ENCODE peak calls at places on chromosome 15, in ten cellular contexts. O, I, G, C, W, P, R, V, T and M are unnamed samples.

GRCh38 chr15:99051308-99051707 is 43.7 kb upstream of the PGPEP1L start:
- ATAC-seq in I (no peak), T (no peak), W (peak; percentile 31), V (no peak), G (no peak), C (no peak), R (no peak), P (no peak), O (no peak), M (no peak)

GRCh38 chr15:81897011-81897677 is 148.7 kb downstream of the MEX3B start:
- ATAC-seq in O (no peak), P (peak; percentile 41), W (no peak), R (no peak), I (no peak), C (no peak), V (no peak), G (no peak), T (no peak), M (peak; percentile 69)

GRCh38 chr15:74050835-74051234 is 31.5 kb downstream of the GOLGA6A start:
- ATAC-seq in T (peak; percentile 46), O (no peak), R (no peak), G (no peak), V (no peak), C (no peak), W (no peak), I (no peak), P (peak; percentile 7), M (no peak)

GRCh38 chr15:60079210-60079609 is 75.1 kb downstream of the FOXB1 start:
- ATAC-seq in I (no peak), C (no peak), G (peak; percentile 65), P (no peak), R (peak; percentile 87), T (no peak), V (no peak), W (peak; percentile 44), O (no peak), M (no peak)

GRCh38 chr15:59587085-59587826 is 24.3 kb upstream of the GCNT3 start:
- ATAC-seq in R (no peak), T (no peak), G (no peak), W (no peak), P (peak; percentile 49), O (no peak), I (no peak), C (peak; percentile 84), V (no peak), M (no peak)

GRCh38 chr15:78360426-78360825 is 20.3 kb downstream of the CRABP1 start:
- ATAC-seq in R (no peak), P (no peak), V (no peak), O (no peak), I (peak; percentile 97), G (peak; percentile 55), W (no peak), T (no peak), C (no peak), M (no peak)

GRCh38 chr15:89143503-89144162 is 55.4 kb downstream of the ABHD2 start:
- ATAC-seq in O (no peak), W (no peak), G (no peak), I (peak; percentile 27), P (peak; percentile 32), V (peak; percentile 62), T (peak; percentile 66), C (peak; percentile 52), R (no peak), M (peak; percentile 53)

GRCh38 chr15:89136084-89136806 is 48.0 kb downstream of the ABHD2 start:
- ATAC-seq in G (no peak), V (no peak), P (no peak), T (no peak), C (no peak), R (no peak), I (peak; percentile 57), W (peak; percentile 4), O (no peak), M (no peak)

GRCh38 chr15:63915888-63916731 is 82.4 kb upstream of the HERC1 start:
- ATAC-seq in T (no peak), R (peak; percentile 73), P (no peak), V (no peak), G (peak; percentile 90), O (no peak), W (peak; percentile 69), I (peak; percentile 48), C (peak; percentile 16), M (no peak)

GRCh38 chr15:101162701-101163483 is 89.0 kb downstream of the CHSY1 start:
- ATAC-seq in C (no peak), R (no peak), P (no peak), G (no peak), T (peak; percentile 15), O (no peak), I (peak; percentile 96), V (peak; percentile 48), W (no peak), M (peak; percentile 73)

GRCh38 chr15:73737506-73737905 is 15.6 kb downstream of the INSYN1 start:
- ATAC-seq in P (no peak), W (no peak), G (no peak), T (no peak), C (no peak), R (peak; percentile 24), V (no peak), I (no peak), O (no peak), M (no peak)

GRCh38 chr15:68635142-68635541 is 56.3 kb downstream of the CORO2B start:
- ATAC-seq in O (no peak), C (no peak), R (no peak), P (no peak), T (peak; percentile 12), I (peak; percentile 83), V (no peak), W (no peak), G (no peak), M (no peak)

GRCh38 chr15:57440799-57441198 is 64.5 kb downstream of the CGNL1 start:
- ATAC-seq in G (no peak), I (no peak), C (peak; percentile 56), P (peak; percentile 79), O (no peak), R (no peak), V (peak; percentile 69), W (no peak), T (peak; percentile 40), M (no peak)

GRCh38 chr15:46879067-46879770 is 838.1 kb upstream of the SEMA6D start:
- ATAC-seq in G (no peak), P (no peak), W (no peak), O (no peak), R (no peak), I (no peak), V (no peak), T (no peak), C (no peak), M (no peak)

GRCh38 chr15:43104426-43104825 is 1.4 kb downstream of the UBR1 start:
- ATAC-seq in W (no peak), V (no peak), O (no peak), T (no peak), P (peak; percentile 27), G (no peak), C (no peak), I (no peak), R (no peak), M (no peak)
- TF ChIP-seq CTCF in W (no peak), V (no peak), O (no peak), T (no peak), P (no peak), G (no peak), C (no peak), I (no peak), R (no peak), M (no peak)

GRCh38 chr15:70801111-70801510 is 37.8 kb upstream of the UACA start:
- ATAC-seq in O (no peak), R (no peak), T (no peak), I (no peak), P (peak; percentile 4), G (no peak), C (no peak), V (no peak), W (no peak), M (no peak)

GRCh38 chr15:70806992-70807712 is 43.8 kb upstream of the UACA start:
- ATAC-seq in V (peak; percentile 86), R (no peak), G (no peak), P (peak; percentile 65), T (peak; percentile 62), C (no peak), W (no peak), O (no peak), I (no peak), M (peak; percentile 51)

GRCh38 chr15:70799667-70800450 is 36.5 kb upstream of the UACA start:
- ATAC-seq in I (peak; percentile 88), W (peak; percentile 96), T (peak; percentile 84), P (peak; percentile 95), G (no peak), C (peak; percentile 38), V (peak; percentile 95), R (peak; percentile 71), O (no peak), M (peak; percentile 64)

GRCh38 chr15:70797464-70797863 is 34.1 kb upstream of the UACA start:
- ATAC-seq in C (no peak), R (no peak), O (no peak), I (no peak), T (no peak), G (no peak), W (no peak), V (no peak), P (no peak), M (no peak)

DNA sequence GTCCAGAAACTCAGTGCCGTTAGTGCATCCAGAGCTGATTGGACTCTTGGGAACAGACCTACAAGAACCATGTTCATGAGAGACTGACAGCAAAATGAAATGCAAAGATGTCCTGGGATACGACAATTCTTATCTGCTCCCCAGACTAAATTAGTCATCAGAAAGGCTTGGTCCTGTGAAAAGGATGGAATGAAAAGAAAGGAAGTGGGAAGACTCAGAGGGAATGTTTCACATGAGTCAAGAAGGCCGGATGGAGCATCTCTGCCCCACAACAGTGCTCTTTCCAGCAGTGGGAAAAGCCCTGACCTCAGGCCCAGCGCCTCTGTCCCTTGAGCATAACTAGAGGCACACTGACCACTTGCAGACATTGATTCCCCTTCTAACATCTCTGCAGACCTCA is 39.3 kb upstream of the UACA start:
- ATAC-seq in C (no peak), W (no peak), P (no peak), O (no peak), T (no peak), I (no peak), G (no peak), R (peak; percentile 35), V (no peak), M (no peak)
- H3K4me3 ChIP-seq in C (no peak overlapping the region), W (no peak overlapping the region), P (no peak overlapping the region), O (no peak overlapping the region), T (no peak overlapping the region), I (no peak overlapping the region), G (no peak overlapping the region), R (no peak overlapping the region), V (no peak overlapping the region), M (no peak overlapping the region)

DNA sequence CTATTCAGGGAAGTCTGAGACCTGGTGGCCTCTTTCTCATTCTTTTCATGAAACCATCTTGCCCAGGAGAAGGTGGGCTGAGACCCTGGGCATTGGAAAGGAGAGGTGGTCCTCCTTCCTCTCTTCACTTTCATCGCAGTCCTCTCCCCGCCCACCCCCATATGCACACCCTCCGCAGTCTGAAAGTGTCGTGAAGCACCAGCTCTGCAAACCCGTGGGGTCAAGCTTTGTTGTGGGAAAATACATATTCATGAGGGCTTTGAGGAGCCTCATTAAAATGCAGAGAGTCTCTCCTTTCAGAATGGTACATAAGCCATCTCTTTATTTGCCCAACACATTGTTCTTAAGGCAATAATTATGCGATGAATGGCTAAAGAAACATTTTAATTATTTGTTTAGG is 109.4 kb downstream of the APBA2 start:
- ATAC-seq in P (no peak), I (no peak), C (no peak), V (no peak), W (no peak), O (no peak), T (no peak), R (no peak), G (peak; percentile 58), M (no peak)
- H3K4me1 ChIP-seq in P (no peaks in the 10 kb centered on the region), I (peaks cover 15% of the 10 kb centered on the region), C (no peaks in the 10 kb centered on the region), V (no peaks in the 10 kb centered on the region), W (no peaks in the 10 kb centered on the region), O (peaks cover 20% of the 10 kb centered on the region), T (no peaks in the 10 kb centered on the region), R (no peaks in the 10 kb centered on the region), G (peaks cover 11% of the 10 kb centered on the region), M (no peaks in the 10 kb centered on the region)

GRCh38 chr15:40108855-40109735 is at the start of gene BMF:
- ATAC-seq in R (peak; percentile 93), O (peak; percentile 87), P (peak; percentile 82), T (peak; percentile 92), C (peak; percentile 84), I (peak; percentile 91), W (peak; percentile 73), G (peak; percentile 62), V (peak; percentile 88), M (peak; percentile 92)
- TF ChIP-seq CTCF in R (no peak), O (no peak), P (peak; percentile 14), T (peak; percentile 50), C (no peak), I (peak; percentile 15), W (peak; percentile 80), G (peak; percentile 60), V (peak; percentile 40), M (no peak)